ENCODE peak calls at places on chromosome 1, in nine cellular contexts. One of them, this sample, is unnamed.
A peak's percentile ranks its signal among the peaks of the same experiment; 100 is the strongest.

GRCh38 chr1:201893431-201893830 is 4.7 kb downstream of the SHISA4 start:
- DNase-seq in left ventricle myocardium inferior: no peak
- DNase-seq in right lobe of liver: no peak
- DNase-seq in suprapubic skin: no peak
- DNase-seq in AG10803: no peak
- DNase-seq in brain microvascular endothelial cell: no peak
- DNase-seq in bronchial epithelial cell: no peak
- DNase-seq in heart right ventricle: no peak
- DNase-seq in hepatocyte: no peak
- DNase-seq in this sample: no peak

GRCh38 chr1:217048104-217048707 is 325.0 kb upstream of the ESRRG start:
- DNase-seq in left ventricle myocardium inferior: no peak
- DNase-seq in right lobe of liver: no peak
- DNase-seq in suprapubic skin: no peak
- DNase-seq in AG10803: no peak
- DNase-seq in brain microvascular endothelial cell: no peak
- DNase-seq in bronchial epithelial cell: no peak
- DNase-seq in heart right ventricle: no peak
- DNase-seq in hepatocyte: no peak
- DNase-seq in this sample: no peak

GRCh38 chr1:97245682-97246081 is 524.1 kb downstream of the PTBP2 start:
- DNase-seq in left ventricle myocardium inferior: no peak
- DNase-seq in right lobe of liver: no peak
- DNase-seq in suprapubic skin: no peak
- DNase-seq in AG10803: peak; percentile 38
- DNase-seq in brain microvascular endothelial cell: no peak
- DNase-seq in bronchial epithelial cell: no peak
- DNase-seq in heart right ventricle: no peak
- DNase-seq in hepatocyte: peak; percentile 8
- DNase-seq in this sample: no peak

GRCh38 chr1:202143768-202144509 is 598 bp downstream of the ARL8A start:
- DNase-seq in left ventricle myocardium inferior: peak; percentile 48
- DNase-seq in right lobe of liver: peak; percentile 56
- DNase-seq in suprapubic skin: no peak
- DNase-seq in AG10803: no peak
- DNase-seq in brain microvascular endothelial cell: no peak
- DNase-seq in bronchial epithelial cell: no peak
- DNase-seq in heart right ventricle: peak; percentile 43
- DNase-seq in hepatocyte: peak; percentile 54
- DNase-seq in this sample: no peak

GRCh38 chr1:210301254-210301955 is 27.3 kb upstream of the HHAT start:
- DNase-seq in left ventricle myocardium inferior: no peak
- DNase-seq in right lobe of liver: no peak
- DNase-seq in suprapubic skin: no peak
- DNase-seq in AG10803: peak; percentile 87
- DNase-seq in brain microvascular endothelial cell: no peak
- DNase-seq in bronchial epithelial cell: no peak
- DNase-seq in heart right ventricle: no peak
- DNase-seq in hepatocyte: peak; percentile 24
- DNase-seq in this sample: no peak

GRCh38 chr1:179812501-179813292 is 64.9 kb downstream of the TOR1AIP2 start:
- DNase-seq in left ventricle myocardium inferior: no peak
- DNase-seq in right lobe of liver: no peak
- DNase-seq in suprapubic skin: no peak
- DNase-seq in AG10803: no peak
- DNase-seq in brain microvascular endothelial cell: no peak
- DNase-seq in bronchial epithelial cell: no peak
- DNase-seq in heart right ventricle: no peak
- DNase-seq in hepatocyte: no peak
- DNase-seq in this sample: no peak

GRCh38 chr1:94803517-94804441 is 16.4 kb upstream of the SLC44A3 start:
- DNase-seq in left ventricle myocardium inferior: no peak
- DNase-seq in right lobe of liver: no peak
- DNase-seq in suprapubic skin: no peak
- DNase-seq in AG10803: peak; percentile 71
- DNase-seq in brain microvascular endothelial cell: no peak
- DNase-seq in bronchial epithelial cell: no peak
- DNase-seq in heart right ventricle: peak; percentile 55
- DNase-seq in hepatocyte: no peak
- DNase-seq in this sample: no peak

GRCh38 chr1:180632326-180633088 is 685 bp downstream of the XPR1 start:
- DNase-seq in left ventricle myocardium inferior: peak; percentile 62
- DNase-seq in right lobe of liver: peak; percentile 75
- DNase-seq in suprapubic skin: peak; percentile 85
- DNase-seq in AG10803: no peak
- DNase-seq in brain microvascular endothelial cell: no peak
- DNase-seq in bronchial epithelial cell: no peak
- DNase-seq in heart right ventricle: peak; percentile 49
- DNase-seq in hepatocyte: peak; percentile 82
- DNase-seq in this sample: no peak

GRCh38 chr1:39214021-39214713 is 9.7 kb downstream of the MACF1 start:
- DNase-seq in left ventricle myocardium inferior: peak; percentile 39
- DNase-seq in right lobe of liver: no peak
- DNase-seq in suprapubic skin: no peak
- DNase-seq in AG10803: peak; percentile 31
- DNase-seq in brain microvascular endothelial cell: no peak
- DNase-seq in bronchial epithelial cell: peak; percentile 50
- DNase-seq in heart right ventricle: peak; percentile 46
- DNase-seq in hepatocyte: peak; percentile 57
- DNase-seq in this sample: no peak

GRCh38 chr1:244751271-244751895 is 84.1 kb upstream of the COX20 start:
- DNase-seq in left ventricle myocardium inferior: no peak
- DNase-seq in right lobe of liver: no peak
- DNase-seq in suprapubic skin: no peak
- DNase-seq in AG10803: no peak
- DNase-seq in brain microvascular endothelial cell: no peak
- DNase-seq in bronchial epithelial cell: no peak
- DNase-seq in heart right ventricle: no peak
- DNase-seq in hepatocyte: no peak
- DNase-seq in this sample: no peak

GRCh38 chr1:23865543-23865930 is 2.6 kb downstream of the FUCA1 start:
- DNase-seq in left ventricle myocardium inferior: no peak
- DNase-seq in right lobe of liver: no peak
- DNase-seq in suprapubic skin: no peak
- DNase-seq in AG10803: peak; percentile 80
- DNase-seq in brain microvascular endothelial cell: peak; percentile 45
- DNase-seq in bronchial epithelial cell: peak; percentile 97
- DNase-seq in heart right ventricle: peak; percentile 41
- DNase-seq in hepatocyte: no peak
- DNase-seq in this sample: peak; percentile 87

GRCh38 chr1:173527151-173527826 is 50.2 kb downstream of the PRDX6 start:
- DNase-seq in left ventricle myocardium inferior: no peak
- DNase-seq in right lobe of liver: peak; percentile 40
- DNase-seq in suprapubic skin: no peak
- DNase-seq in AG10803: no peak
- DNase-seq in brain microvascular endothelial cell: peak; percentile 11
- DNase-seq in bronchial epithelial cell: peak; percentile 71
- DNase-seq in heart right ventricle: no peak
- DNase-seq in hepatocyte: peak; percentile 72
- DNase-seq in this sample: no peak

GRCh38 chr1:71788113-71788512 is 494.2 kb downstream of the NEGR1 start:
- DNase-seq in left ventricle myocardium inferior: no peak
- DNase-seq in right lobe of liver: no peak
- DNase-seq in suprapubic skin: no peak
- DNase-seq in AG10803: no peak
- DNase-seq in brain microvascular endothelial cell: no peak
- DNase-seq in bronchial epithelial cell: no peak
- DNase-seq in heart right ventricle: no peak
- DNase-seq in hepatocyte: no peak
- DNase-seq in this sample: no peak

GRCh38 chr1:14090531-14090930 is 390.5 kb downstream of the PRDM2 start:
- DNase-seq in left ventricle myocardium inferior: no peak
- DNase-seq in right lobe of liver: no peak
- DNase-seq in suprapubic skin: no peak
- DNase-seq in AG10803: no peak
- DNase-seq in brain microvascular endothelial cell: no peak
- DNase-seq in bronchial epithelial cell: no peak
- DNase-seq in heart right ventricle: no peak
- DNase-seq in hepatocyte: no peak
- DNase-seq in this sample: no peak

GRCh38 chr1:14100916-14101315 is 400.9 kb downstream of the PRDM2 start:
- DNase-seq in left ventricle myocardium inferior: no peak
- DNase-seq in right lobe of liver: no peak
- DNase-seq in suprapubic skin: no peak
- DNase-seq in AG10803: no peak
- DNase-seq in brain microvascular endothelial cell: no peak
- DNase-seq in bronchial epithelial cell: no peak
- DNase-seq in heart right ventricle: no peak
- DNase-seq in hepatocyte: no peak
- DNase-seq in this sample: no peak

GRCh38 chr1:14090062-14090461 is 390.1 kb downstream of the PRDM2 start:
- DNase-seq in left ventricle myocardium inferior: no peak
- DNase-seq in right lobe of liver: no peak
- DNase-seq in suprapubic skin: no peak
- DNase-seq in AG10803: no peak
- DNase-seq in brain microvascular endothelial cell: no peak
- DNase-seq in bronchial epithelial cell: no peak
- DNase-seq in heart right ventricle: no peak
- DNase-seq in hepatocyte: no peak
- DNase-seq in this sample: no peak

GRCh38 chr1:14100444-14100843 is 400.5 kb downstream of the PRDM2 start:
- DNase-seq in left ventricle myocardium inferior: no peak
- DNase-seq in right lobe of liver: no peak
- DNase-seq in suprapubic skin: no peak
- DNase-seq in AG10803: no peak
- DNase-seq in brain microvascular endothelial cell: no peak
- DNase-seq in bronchial epithelial cell: no peak
- DNase-seq in heart right ventricle: no peak
- DNase-seq in hepatocyte: no peak
- DNase-seq in this sample: no peak

GRCh38 chr1:14095001-14095400 is 395.0 kb downstream of the PRDM2 start:
- DNase-seq in left ventricle myocardium inferior: no peak
- DNase-seq in right lobe of liver: no peak
- DNase-seq in suprapubic skin: no peak
- DNase-seq in AG10803: peak; percentile 16
- DNase-seq in brain microvascular endothelial cell: no peak
- DNase-seq in bronchial epithelial cell: peak; percentile 17
- DNase-seq in heart right ventricle: no peak
- DNase-seq in hepatocyte: peak; percentile 28
- DNase-seq in this sample: no peak
- TF ChIP-seq CTCF in left ventricle myocardium inferior: peak; percentile 42
- TF ChIP-seq CTCF in right lobe of liver: peak; percentile 35
- TF ChIP-seq CTCF in suprapubic skin: peak; percentile 9
- TF ChIP-seq CTCF in AG10803: peak; percentile 43
- TF ChIP-seq CTCF in brain microvascular endothelial cell: no peak
- TF ChIP-seq CTCF in bronchial epithelial cell: peak; percentile 35
- TF ChIP-seq CTCF in heart right ventricle: peak; percentile 44
- TF ChIP-seq CTCF in hepatocyte: peak; percentile 49
- TF ChIP-seq CTCF in this sample: peak; percentile 42

GRCh38 chr1:24931481-24932221 is 1.6 kb upstream of the RUNX3 start:
- DNase-seq in left ventricle myocardium inferior: no peak
- DNase-seq in right lobe of liver: no peak
- DNase-seq in suprapubic skin: no peak
- DNase-seq in AG10803: no peak
- DNase-seq in brain microvascular endothelial cell: no peak
- DNase-seq in bronchial epithelial cell: no peak
- DNase-seq in heart right ventricle: no peak
- DNase-seq in hepatocyte: no peak
- DNase-seq in this sample: no peak

GRCh38 chr1:24932284-24932683 is 2.2 kb upstream of the RUNX3 start:
- DNase-seq in left ventricle myocardium inferior: peak; percentile 42
- DNase-seq in right lobe of liver: peak; percentile 61
- DNase-seq in suprapubic skin: no peak
- DNase-seq in AG10803: peak; percentile 11
- DNase-seq in brain microvascular endothelial cell: no peak
- DNase-seq in bronchial epithelial cell: no peak
- DNase-seq in heart right ventricle: no peak
- DNase-seq in hepatocyte: peak; percentile 77
- DNase-seq in this sample: no peak

GRCh38 chr1:24934300-24935195 is 4.5 kb upstream of the RUNX3 start:
- DNase-seq in left ventricle myocardium inferior: no peak
- DNase-seq in right lobe of liver: no peak
- DNase-seq in suprapubic skin: no peak
- DNase-seq in AG10803: no peak
- DNase-seq in brain microvascular endothelial cell: no peak
- DNase-seq in bronchial epithelial cell: no peak
- DNase-seq in heart right ventricle: no peak
- DNase-seq in hepatocyte: no peak
- DNase-seq in this sample: no peak

GRCh38 chr1:24933468-24933867 is 3.4 kb upstream of the RUNX3 start:
- DNase-seq in left ventricle myocardium inferior: no peak
- DNase-seq in right lobe of liver: no peak
- DNase-seq in suprapubic skin: no peak
- DNase-seq in AG10803: no peak
- DNase-seq in brain microvascular endothelial cell: no peak
- DNase-seq in bronchial epithelial cell: no peak
- DNase-seq in heart right ventricle: no peak
- DNase-seq in hepatocyte: no peak
- DNase-seq in this sample: no peak

GRCh38 chr1:24932725-24933294 is 2.7 kb upstream of the RUNX3 start:
- DNase-seq in left ventricle myocardium inferior: no peak
- DNase-seq in right lobe of liver: no peak
- DNase-seq in suprapubic skin: no peak
- DNase-seq in AG10803: no peak
- DNase-seq in brain microvascular endothelial cell: no peak
- DNase-seq in bronchial epithelial cell: no peak
- DNase-seq in heart right ventricle: no peak
- DNase-seq in hepatocyte: no peak
- DNase-seq in this sample: no peak
- H3K4me3 ChIP-seq in left ventricle myocardium inferior: no peak overlapping the region
- H3K4me3 ChIP-seq in right lobe of liver: no peak overlapping the region
- H3K4me3 ChIP-seq in suprapubic skin: peak overlapping the region; percentile 24
- H3K4me3 ChIP-seq in AG10803: no peak overlapping the region
- H3K4me3 ChIP-seq in brain microvascular endothelial cell: no peak overlapping the region
- H3K4me3 ChIP-seq in bronchial epithelial cell: no peak overlapping the region
- H3K4me3 ChIP-seq in heart right ventricle: no peak overlapping the region
- H3K4me3 ChIP-seq in hepatocyte: no peak overlapping the region
- H3K4me3 ChIP-seq in this sample: no peak overlapping the region

GRCh38 chr1:18373151-18373550 is 107.6 kb upstream of the KLHDC7A start:
- DNase-seq in left ventricle myocardium inferior: no peak
- DNase-seq in right lobe of liver: no peak
- DNase-seq in suprapubic skin: no peak
- DNase-seq in AG10803: no peak
- DNase-seq in brain microvascular endothelial cell: no peak
- DNase-seq in bronchial epithelial cell: no peak
- DNase-seq in heart right ventricle: no peak
- DNase-seq in hepatocyte: no peak
- DNase-seq in this sample: no peak

GRCh38 chr1:18376661-18377060 is 104.1 kb upstream of the KLHDC7A start:
- DNase-seq in left ventricle myocardium inferior: no peak
- DNase-seq in right lobe of liver: no peak
- DNase-seq in suprapubic skin: no peak
- DNase-seq in AG10803: no peak
- DNase-seq in brain microvascular endothelial cell: no peak
- DNase-seq in bronchial epithelial cell: no peak
- DNase-seq in heart right ventricle: no peak
- DNase-seq in hepatocyte: no peak
- DNase-seq in this sample: no peak

GRCh38 chr1:18373882-18374493 is 106.7 kb upstream of the KLHDC7A start:
- DNase-seq in left ventricle myocardium inferior: no peak
- DNase-seq in right lobe of liver: no peak
- DNase-seq in suprapubic skin: no peak
- DNase-seq in AG10803: no peak
- DNase-seq in brain microvascular endothelial cell: no peak
- DNase-seq in bronchial epithelial cell: no peak
- DNase-seq in heart right ventricle: no peak
- DNase-seq in hepatocyte: no peak
- DNase-seq in this sample: no peak
- TF ChIP-seq CTCF in left ventricle myocardium inferior: no peak
- TF ChIP-seq CTCF in right lobe of liver: no peak
- TF ChIP-seq CTCF in suprapubic skin: peak; percentile 14
- TF ChIP-seq CTCF in AG10803: no peak
- TF ChIP-seq CTCF in brain microvascular endothelial cell: no peak
- TF ChIP-seq CTCF in bronchial epithelial cell: peak; percentile 5
- TF ChIP-seq CTCF in heart right ventricle: peak; percentile 28
- TF ChIP-seq CTCF in hepatocyte: peak; percentile 22
- TF ChIP-seq CTCF in this sample: no peak

GRCh38 chr1:67830928-67831596 is 2.2 kb downstream of the GNG12 start:
- DNase-seq in left ventricle myocardium inferior: no peak
- DNase-seq in right lobe of liver: no peak
- DNase-seq in suprapubic skin: no peak
- DNase-seq in AG10803: peak; percentile 39
- DNase-seq in brain microvascular endothelial cell: no peak
- DNase-seq in bronchial epithelial cell: no peak
- DNase-seq in heart right ventricle: no peak
- DNase-seq in hepatocyte: no peak
- DNase-seq in this sample: no peak
- H3K4me3 ChIP-seq in left ventricle myocardium inferior: peak overlapping the region; percentile 94
- H3K4me3 ChIP-seq in right lobe of liver: peak overlapping the region; percentile 71
- H3K4me3 ChIP-seq in suprapubic skin: peak overlapping the region; percentile 82
- H3K4me3 ChIP-seq in AG10803: peak overlapping the region; percentile 88
- H3K4me3 ChIP-seq in brain microvascular endothelial cell: peak overlapping the region; percentile 82
- H3K4me3 ChIP-seq in bronchial epithelial cell: peak overlapping the region; percentile 86
- H3K4me3 ChIP-seq in heart right ventricle: peak overlapping the region; percentile 87
- H3K4me3 ChIP-seq in hepatocyte: peak overlapping the region; percentile 82
- H3K4me3 ChIP-seq in this sample: peak overlapping the region; percentile 63